ENCODE peak calls at places on chromosomes 4 and X, in eight cellular contexts. One of them, this sample, is unnamed.

GRCh38 chr4:20271954-20272353 is 20.2 kb downstream of the SLIT2 start:
- DNase-seq in stimulated activated CD4-positive, alpha-beta T cell treated with anti-CD3 and anti-CD28 coated beads, Interleukin-1b, Interleukin-23, amount 100 ng/mL, for 1 hour: no peak
- DNase-seq in NCI-H82: no peak
- DNase-seq in NCI-H69: peak
- DNase-seq in cardiac muscle cell: no peak
- DNase-seq in AG20443: no peak
- DNase-seq in activated CD4-positive, alpha-beta T cell treated with anti-CD3 and anti-CD28 coated beads, Interleukin-2, amount 10 ng/mL, durations not matched to agents 7 days and 5 days: no peak
- DNase-seq in NCI-H1436: no peak
- DNase-seq in this sample: no peak

GRCh38 chrX:113962338-113962737 is 621.5 kb upstream of the HTR2C start:
- DNase-seq in stimulated activated CD4-positive, alpha-beta T cell treated with anti-CD3 and anti-CD28 coated beads, Interleukin-1b, Interleukin-23, amount 100 ng/mL, for 1 hour: no peak
- DNase-seq in NCI-H69: no peak
- DNase-seq in cardiac muscle cell: no peak
- DNase-seq in NCI-H82: no peak
- DNase-seq in AG20443: no peak
- DNase-seq in NCI-H1436: no peak
- DNase-seq in activated CD4-positive, alpha-beta T cell treated with anti-CD3 and anti-CD28 coated beads, Interleukin-2, amount 10 ng/mL, durations not matched to agents 7 days and 5 days: no peak
- DNase-seq in this sample: no peak

GRCh38 chr4:178339769-178340168 is 897.5 kb upstream of the AGA start:
- DNase-seq in stimulated activated CD4-positive, alpha-beta T cell treated with anti-CD3 and anti-CD28 coated beads, Interleukin-1b, Interleukin-23, amount 100 ng/mL, for 1 hour: no peak
- DNase-seq in NCI-H82: no peak
- DNase-seq in NCI-H1436: no peak
- DNase-seq in cardiac muscle cell: no peak
- DNase-seq in AG20443: no peak
- DNase-seq in activated CD4-positive, alpha-beta T cell treated with anti-CD3 and anti-CD28 coated beads, Interleukin-2, amount 10 ng/mL, durations not matched to agents 7 days and 5 days: no peak
- DNase-seq in NCI-H69: no peak
- DNase-seq in this sample: no peak

GRCh38 chr4:103673983-103674382 is 45.8 kb downstream of the TACR3 start:
- DNase-seq in NCI-H82: no peak
- DNase-seq in NCI-H69: no peak
- DNase-seq in stimulated activated CD4-positive, alpha-beta T cell treated with anti-CD3 and anti-CD28 coated beads, Interleukin-1b, Interleukin-23, amount 100 ng/mL, for 1 hour: no peak
- DNase-seq in activated CD4-positive, alpha-beta T cell treated with anti-CD3 and anti-CD28 coated beads, Interleukin-2, amount 10 ng/mL, durations not matched to agents 7 days and 5 days: no peak
- DNase-seq in cardiac muscle cell: no peak
- DNase-seq in NCI-H1436: no peak
- DNase-seq in AG20443: no peak
- DNase-seq in this sample: no peak

GRCh38 chrX:83916525-83916924 is 55.6 kb downstream of the CYLC1 start:
- DNase-seq in stimulated activated CD4-positive, alpha-beta T cell treated with anti-CD3 and anti-CD28 coated beads, Interleukin-1b, Interleukin-23, amount 100 ng/mL, for 1 hour: no peak
- DNase-seq in NCI-H82: peak
- DNase-seq in NCI-H1436: peak
- DNase-seq in activated CD4-positive, alpha-beta T cell treated with anti-CD3 and anti-CD28 coated beads, Interleukin-2, amount 10 ng/mL, durations not matched to agents 7 days and 5 days: no peak
- DNase-seq in AG20443: peak
- DNase-seq in NCI-H69: peak
- DNase-seq in cardiac muscle cell: no peak
- DNase-seq in this sample: no peak

GRCh38 chr4:142091691-142092182 is 455.4 kb downstream of the IL15 start:
- DNase-seq in NCI-H82: no peak
- DNase-seq in cardiac muscle cell: peak
- DNase-seq in NCI-H1436: no peak
- DNase-seq in stimulated activated CD4-positive, alpha-beta T cell treated with anti-CD3 and anti-CD28 coated beads, Interleukin-1b, Interleukin-23, amount 100 ng/mL, for 1 hour: no peak
- DNase-seq in NCI-H69: no peak
- DNase-seq in activated CD4-positive, alpha-beta T cell treated with anti-CD3 and anti-CD28 coated beads, Interleukin-2, amount 10 ng/mL, durations not matched to agents 7 days and 5 days: no peak
- DNase-seq in AG20443: peak
- DNase-seq in this sample: peak

GRCh38 chr4:16837475-16837874 is 61.0 kb downstream of the LDB2 start:
- DNase-seq in NCI-H82: no peak
- DNase-seq in activated CD4-positive, alpha-beta T cell treated with anti-CD3 and anti-CD28 coated beads, Interleukin-2, amount 10 ng/mL, durations not matched to agents 7 days and 5 days: no peak
- DNase-seq in stimulated activated CD4-positive, alpha-beta T cell treated with anti-CD3 and anti-CD28 coated beads, Interleukin-1b, Interleukin-23, amount 100 ng/mL, for 1 hour: no peak
- DNase-seq in NCI-H1436: no peak
- DNase-seq in cardiac muscle cell: no peak
- DNase-seq in AG20443: no peak
- DNase-seq in NCI-H69: no peak
- DNase-seq in this sample: no peak

GRCh38 chr4:180870623-180871022 is 1372.6 kb upstream of the TENM3 start:
- DNase-seq in cardiac muscle cell: no peak
- DNase-seq in AG20443: no peak
- DNase-seq in activated CD4-positive, alpha-beta T cell treated with anti-CD3 and anti-CD28 coated beads, Interleukin-2, amount 10 ng/mL, durations not matched to agents 7 days and 5 days: no peak
- DNase-seq in NCI-H69: no peak
- DNase-seq in stimulated activated CD4-positive, alpha-beta T cell treated with anti-CD3 and anti-CD28 coated beads, Interleukin-1b, Interleukin-23, amount 100 ng/mL, for 1 hour: no peak
- DNase-seq in NCI-H1436: no peak
- DNase-seq in NCI-H82: no peak
- DNase-seq in this sample: no peak

GRCh38 chr4:135281230-135281629 is 1079.6 kb upstream of the PABPC4L start:
- DNase-seq in stimulated activated CD4-positive, alpha-beta T cell treated with anti-CD3 and anti-CD28 coated beads, Interleukin-1b, Interleukin-23, amount 100 ng/mL, for 1 hour: no peak
- DNase-seq in activated CD4-positive, alpha-beta T cell treated with anti-CD3 and anti-CD28 coated beads, Interleukin-2, amount 10 ng/mL, durations not matched to agents 7 days and 5 days: no peak
- DNase-seq in AG20443: no peak
- DNase-seq in cardiac muscle cell: no peak
- DNase-seq in NCI-H82: no peak
- DNase-seq in NCI-H1436: no peak
- DNase-seq in NCI-H69: no peak
- DNase-seq in this sample: no peak

GRCh38 chr4:188400456-188400855 is 261.2 kb downstream of the TRIML1 start:
- DNase-seq in cardiac muscle cell: peak
- DNase-seq in stimulated activated CD4-positive, alpha-beta T cell treated with anti-CD3 and anti-CD28 coated beads, Interleukin-1b, Interleukin-23, amount 100 ng/mL, for 1 hour: no peak
- DNase-seq in AG20443: peak
- DNase-seq in NCI-H1436: no peak
- DNase-seq in activated CD4-positive, alpha-beta T cell treated with anti-CD3 and anti-CD28 coated beads, Interleukin-2, amount 10 ng/mL, durations not matched to agents 7 days and 5 days: no peak
- DNase-seq in NCI-H69: peak
- DNase-seq in NCI-H82: peak
- DNase-seq in this sample: no peak

GRCh38 chr4:172573899-172574298 is 594.7 kb upstream of the GALNT7 start:
- DNase-seq in cardiac muscle cell: no peak
- DNase-seq in NCI-H82: no peak
- DNase-seq in NCI-H1436: no peak
- DNase-seq in activated CD4-positive, alpha-beta T cell treated with anti-CD3 and anti-CD28 coated beads, Interleukin-2, amount 10 ng/mL, durations not matched to agents 7 days and 5 days: no peak
- DNase-seq in AG20443: no peak
- DNase-seq in stimulated activated CD4-positive, alpha-beta T cell treated with anti-CD3 and anti-CD28 coated beads, Interleukin-1b, Interleukin-23, amount 100 ng/mL, for 1 hour: no peak
- DNase-seq in NCI-H69: no peak
- DNase-seq in this sample: no peak

GRCh38 chr4:102730968-102731533 is 29.7 kb downstream of the MANBA start:
- DNase-seq in cardiac muscle cell: no peak
- DNase-seq in activated CD4-positive, alpha-beta T cell treated with anti-CD3 and anti-CD28 coated beads, Interleukin-2, amount 10 ng/mL, durations not matched to agents 7 days and 5 days: no peak
- DNase-seq in NCI-H1436: no peak
- DNase-seq in AG20443: no peak
- DNase-seq in NCI-H69: peak
- DNase-seq in NCI-H82: no peak
- DNase-seq in stimulated activated CD4-positive, alpha-beta T cell treated with anti-CD3 and anti-CD28 coated beads, Interleukin-1b, Interleukin-23, amount 100 ng/mL, for 1 hour: no peak
- DNase-seq in this sample: no peak

GRCh38 chrX:45351478-45351877 is 150.8 kb upstream of the DIPK2B start:
- DNase-seq in NCI-H82: no peak
- DNase-seq in NCI-H69: no peak
- DNase-seq in cardiac muscle cell: peak
- DNase-seq in AG20443: peak
- DNase-seq in activated CD4-positive, alpha-beta T cell treated with anti-CD3 and anti-CD28 coated beads, Interleukin-2, amount 10 ng/mL, durations not matched to agents 7 days and 5 days: no peak
- DNase-seq in stimulated activated CD4-positive, alpha-beta T cell treated with anti-CD3 and anti-CD28 coated beads, Interleukin-1b, Interleukin-23, amount 100 ng/mL, for 1 hour: no peak
- DNase-seq in NCI-H1436: no peak
- DNase-seq in this sample: no peak

GRCh38 chr4:153510252-153511001 is 44.3 kb downstream of the TMEM131L start:
- DNase-seq in cardiac muscle cell: no peak
- DNase-seq in NCI-H69: no peak
- DNase-seq in stimulated activated CD4-positive, alpha-beta T cell treated with anti-CD3 and anti-CD28 coated beads, Interleukin-1b, Interleukin-23, amount 100 ng/mL, for 1 hour: no peak
- DNase-seq in activated CD4-positive, alpha-beta T cell treated with anti-CD3 and anti-CD28 coated beads, Interleukin-2, amount 10 ng/mL, durations not matched to agents 7 days and 5 days: no peak
- DNase-seq in NCI-H1436: no peak
- DNase-seq in NCI-H82: no peak
- DNase-seq in AG20443: no peak
- DNase-seq in this sample: no peak

GRCh38 chr4:70269674-70270073 is 27.3 kb downstream of the CSN3 start:
- DNase-seq in stimulated activated CD4-positive, alpha-beta T cell treated with anti-CD3 and anti-CD28 coated beads, Interleukin-1b, Interleukin-23, amount 100 ng/mL, for 1 hour: no peak
- DNase-seq in NCI-H82: peak
- DNase-seq in NCI-H69: peak
- DNase-seq in NCI-H1436: no peak
- DNase-seq in cardiac muscle cell: peak
- DNase-seq in AG20443: no peak
- DNase-seq in activated CD4-positive, alpha-beta T cell treated with anti-CD3 and anti-CD28 coated beads, Interleukin-2, amount 10 ng/mL, durations not matched to agents 7 days and 5 days: no peak
- DNase-seq in this sample: no peak

GRCh38 chr4:33060873-33061542 is 2340.8 kb downstream of the PCDH7 start:
- DNase-seq in activated CD4-positive, alpha-beta T cell treated with anti-CD3 and anti-CD28 coated beads, Interleukin-2, amount 10 ng/mL, durations not matched to agents 7 days and 5 days: no peak
- DNase-seq in AG20443: peak
- DNase-seq in NCI-H1436: peak
- DNase-seq in NCI-H82: peak
- DNase-seq in cardiac muscle cell: peak
- DNase-seq in NCI-H69: peak
- DNase-seq in stimulated activated CD4-positive, alpha-beta T cell treated with anti-CD3 and anti-CD28 coated beads, Interleukin-1b, Interleukin-23, amount 100 ng/mL, for 1 hour: no peak
- DNase-seq in this sample: no peak